ENCODE peak calls at places on chromosome 1, in nine cellular contexts. One of them, this sample, is unnamed.

GRCh38 chr1:26159113-26160039 is 497 bp downstream of the FAM110D start:
- DNase-seq in coronary artery: peak; percentile 61
- DNase-seq in brain microvascular endothelial cell: no peak
- DNase-seq in GM12865: no peak
- DNase-seq in GM23338: no peak
- DNase-seq in foreskin fibroblast: no peak
- DNase-seq in choroid plexus epithelial cell: no peak
- DNase-seq in psoas muscle: no peak
- DNase-seq in AG09309: no peak
- DNase-seq in this sample: no peak

GRCh38 chr1:161792740-161793139 is 26.6 kb downstream of the ATF6 start:
- DNase-seq in coronary artery: no peak
- DNase-seq in brain microvascular endothelial cell: peak; percentile 70
- DNase-seq in GM12865: peak; percentile 66
- DNase-seq in GM23338: peak; percentile 74
- DNase-seq in foreskin fibroblast: peak; percentile 69
- DNase-seq in choroid plexus epithelial cell: peak; percentile 89
- DNase-seq in psoas muscle: no peak
- DNase-seq in AG09309: peak; percentile 70
- DNase-seq in this sample: peak; percentile 85

GRCh38 chr1:248924696-248925532 is 18.9 kb downstream of the PGBD2 start:
- DNase-seq in coronary artery: no peak
- DNase-seq in brain microvascular endothelial cell: peak; percentile 63
- DNase-seq in GM12865: peak; percentile 73
- DNase-seq in GM23338: peak; percentile 69
- DNase-seq in foreskin fibroblast: no peak
- DNase-seq in choroid plexus epithelial cell: peak; percentile 60
- DNase-seq in psoas muscle: no peak
- DNase-seq in AG09309: no peak
- DNase-seq in this sample: peak; percentile 47

GRCh38 chr1:154809436-154810413 is 60.4 kb downstream of the KCNN3 start:
- DNase-seq in coronary artery: no peak
- DNase-seq in brain microvascular endothelial cell: peak; percentile 49
- DNase-seq in GM12865: peak; percentile 13
- DNase-seq in GM23338: no peak
- DNase-seq in foreskin fibroblast: peak; percentile 9
- DNase-seq in choroid plexus epithelial cell: peak; percentile 38
- DNase-seq in psoas muscle: peak; percentile 41
- DNase-seq in AG09309: no peak
- DNase-seq in this sample: peak; percentile 23

GRCh38 chr1:156583821-156584622 is 4.5 kb downstream of the TTC24 start:
- DNase-seq in coronary artery: no peak
- DNase-seq in brain microvascular endothelial cell: peak; percentile 82
- DNase-seq in GM12865: peak; percentile 93
- DNase-seq in GM23338: peak; percentile 97
- DNase-seq in foreskin fibroblast: peak; percentile 68
- DNase-seq in choroid plexus epithelial cell: peak; percentile 95
- DNase-seq in psoas muscle: peak; percentile 32
- DNase-seq in AG09309: peak; percentile 54
- DNase-seq in this sample: peak; percentile 82

GRCh38 chr1:93712741-93713140 is 31.1 kb upstream of the BCAR3 start:
- DNase-seq in coronary artery: no peak
- DNase-seq in brain microvascular endothelial cell: no peak
- DNase-seq in GM12865: no peak
- DNase-seq in GM23338: no peak
- DNase-seq in foreskin fibroblast: no peak
- DNase-seq in choroid plexus epithelial cell: no peak
- DNase-seq in psoas muscle: no peak
- DNase-seq in AG09309: no peak
- DNase-seq in this sample: no peak

GRCh38 chr1:97160796-97161195 is 439.2 kb downstream of the PTBP2 start:
- DNase-seq in coronary artery: no peak
- DNase-seq in brain microvascular endothelial cell: no peak
- DNase-seq in GM12865: no peak
- DNase-seq in GM23338: no peak
- DNase-seq in foreskin fibroblast: no peak
- DNase-seq in choroid plexus epithelial cell: peak; percentile 31
- DNase-seq in psoas muscle: no peak
- DNase-seq in AG09309: no peak
- DNase-seq in this sample: no peak

GRCh38 chr1:153533689-153534201 is 2.0 kb downstream of the S100A6 start:
- DNase-seq in coronary artery: peak; percentile 88
- DNase-seq in brain microvascular endothelial cell: peak; percentile 89
- DNase-seq in GM12865: no peak
- DNase-seq in GM23338: no peak
- DNase-seq in foreskin fibroblast: peak; percentile 93
- DNase-seq in choroid plexus epithelial cell: peak; percentile 85
- DNase-seq in psoas muscle: peak; percentile 74
- DNase-seq in AG09309: peak; percentile 77
- DNase-seq in this sample: peak; percentile 87

GRCh38 chr1:204286323-204286714 is 72.5 kb upstream of the GOLT1A start:
- DNase-seq in coronary artery: no peak
- DNase-seq in brain microvascular endothelial cell: no peak
- DNase-seq in GM12865: no peak
- DNase-seq in GM23338: no peak
- DNase-seq in foreskin fibroblast: no peak
- DNase-seq in choroid plexus epithelial cell: no peak
- DNase-seq in psoas muscle: no peak
- DNase-seq in AG09309: no peak
- DNase-seq in this sample: no peak

GRCh38 chr1:26154750-26155149 is 4.1 kb upstream of the FAM110D start:
- DNase-seq in coronary artery: no peak
- DNase-seq in brain microvascular endothelial cell: no peak
- DNase-seq in GM12865: no peak
- DNase-seq in GM23338: peak; percentile 92
- DNase-seq in foreskin fibroblast: no peak
- DNase-seq in choroid plexus epithelial cell: no peak
- DNase-seq in psoas muscle: no peak
- DNase-seq in AG09309: no peak
- DNase-seq in this sample: no peak

GRCh38 chr1:154206212-154206611 is at the start of gene CFAP141:
- DNase-seq in coronary artery: no peak
- DNase-seq in brain microvascular endothelial cell: peak; percentile 30
- DNase-seq in GM12865: no peak
- DNase-seq in GM23338: peak; percentile 33
- DNase-seq in foreskin fibroblast: no peak
- DNase-seq in choroid plexus epithelial cell: peak; percentile 37
- DNase-seq in psoas muscle: no peak
- DNase-seq in AG09309: no peak
- DNase-seq in this sample: no peak

GRCh38 chr1:57357462-57357861 is 66.4 kb downstream of the DAB1 start:
- DNase-seq in coronary artery: no peak
- DNase-seq in brain microvascular endothelial cell: no peak
- DNase-seq in GM12865: no peak
- DNase-seq in GM23338: no peak
- DNase-seq in foreskin fibroblast: no peak
- DNase-seq in choroid plexus epithelial cell: no peak
- DNase-seq in psoas muscle: no peak
- DNase-seq in AG09309: no peak
- DNase-seq in this sample: no peak

GRCh38 chr1:155195201-155196102 is 12.2 kb downstream of the THBS3 start:
- DNase-seq in coronary artery: no peak
- DNase-seq in brain microvascular endothelial cell: no peak
- DNase-seq in GM12865: no peak
- DNase-seq in GM23338: peak; percentile 55
- DNase-seq in foreskin fibroblast: no peak
- DNase-seq in choroid plexus epithelial cell: no peak
- DNase-seq in psoas muscle: no peak
- DNase-seq in AG09309: no peak
- DNase-seq in this sample: no peak

DNA sequence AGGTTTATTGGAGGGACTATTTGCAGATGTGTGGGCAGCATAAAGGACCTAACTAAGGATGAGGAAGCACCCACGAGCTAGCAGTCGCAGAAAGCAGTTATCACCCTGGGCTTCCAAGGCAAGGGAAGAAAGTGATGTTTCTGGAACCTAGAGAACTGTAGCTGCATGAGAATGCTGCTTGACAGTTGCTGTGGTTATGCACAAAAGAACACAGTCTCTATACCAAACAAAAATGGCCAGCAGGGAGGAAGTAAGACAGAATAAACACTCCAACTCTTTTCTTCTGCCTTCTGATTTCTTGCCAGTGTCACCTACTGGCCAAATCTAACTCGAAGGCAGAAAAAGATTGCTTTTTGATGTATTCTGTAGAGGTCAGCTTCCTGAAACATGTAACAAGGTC is 190.2 kb downstream of the RASAL2 start:
- DNase-seq in coronary artery: no peak
- DNase-seq in brain microvascular endothelial cell: no peak
- DNase-seq in GM12865: no peak
- DNase-seq in GM23338: peak; percentile 33
- DNase-seq in foreskin fibroblast: no peak
- DNase-seq in choroid plexus epithelial cell: peak; percentile 48
- DNase-seq in psoas muscle: no peak
- DNase-seq in AG09309: no peak
- DNase-seq in this sample: peak; percentile 6
- H3K4me3 ChIP-seq in coronary artery: no peak overlapping the region
- H3K4me3 ChIP-seq in brain microvascular endothelial cell: no peak overlapping the region
- H3K4me3 ChIP-seq in GM12865: no peak overlapping the region
- H3K4me3 ChIP-seq in GM23338: peak overlapping the region; percentile 37
- H3K4me3 ChIP-seq in foreskin fibroblast: no peak overlapping the region
- H3K4me3 ChIP-seq in choroid plexus epithelial cell: no peak overlapping the region
- H3K4me3 ChIP-seq in psoas muscle: no peak overlapping the region
- H3K4me3 ChIP-seq in AG09309: no peak overlapping the region
- H3K4me3 ChIP-seq in this sample: no peak overlapping the region

GRCh38 chr1:192512426-192513125 is 63.0 kb upstream of the RGS1 start:
- DNase-seq in coronary artery: no peak
- DNase-seq in brain microvascular endothelial cell: no peak
- DNase-seq in GM12865: peak; percentile 33
- DNase-seq in GM23338: no peak
- DNase-seq in foreskin fibroblast: no peak
- DNase-seq in choroid plexus epithelial cell: no peak
- DNase-seq in psoas muscle: no peak
- DNase-seq in AG09309: no peak
- DNase-seq in this sample: no peak

DNA sequence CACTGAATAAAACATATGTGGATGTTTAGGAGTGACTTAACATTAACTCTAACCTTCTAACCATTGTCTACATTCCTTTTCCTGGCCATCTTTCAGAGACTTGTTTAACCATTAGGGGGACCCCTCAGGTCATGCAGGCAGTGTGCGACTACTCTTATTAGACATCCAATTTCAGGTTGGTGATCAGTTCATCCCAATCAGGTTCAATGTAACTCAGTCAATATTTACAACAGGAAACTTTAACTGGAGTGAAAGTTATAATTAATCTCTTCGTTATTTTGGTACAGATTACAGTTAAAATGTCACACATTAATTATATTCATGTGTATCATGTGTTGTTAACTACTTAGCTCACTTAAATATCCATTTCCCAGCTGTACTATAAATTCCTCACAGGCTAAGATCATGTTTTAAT is 68.8 kb upstream of the RGS1 start:
- DNase-seq in coronary artery: no peak
- DNase-seq in brain microvascular endothelial cell: no peak
- DNase-seq in GM12865: peak; percentile 68
- DNase-seq in GM23338: peak; percentile 56
- DNase-seq in foreskin fibroblast: no peak
- DNase-seq in choroid plexus epithelial cell: peak; percentile 84
- DNase-seq in psoas muscle: no peak
- DNase-seq in AG09309: no peak
- DNase-seq in this sample: peak; percentile 65
- TF ChIP-seq CTCF in coronary artery: no peak
- TF ChIP-seq CTCF in brain microvascular endothelial cell: peak; percentile 74
- TF ChIP-seq CTCF in GM12865: peak; percentile 57
- TF ChIP-seq CTCF in GM23338: peak; percentile 74
- TF ChIP-seq CTCF in foreskin fibroblast: peak; percentile 39
- TF ChIP-seq CTCF in choroid plexus epithelial cell: peak; percentile 79
- TF ChIP-seq CTCF in psoas muscle: no peak
- TF ChIP-seq CTCF in AG09309: peak; percentile 51
- TF ChIP-seq CTCF in this sample: peak; percentile 60

GRCh38 chr1:111737216-111738132 is 1.7 kb downstream of the INKA2 start:
- DNase-seq in coronary artery: peak; percentile 72
- DNase-seq in brain microvascular endothelial cell: no peak
- DNase-seq in GM12865: no peak
- DNase-seq in GM23338: no peak
- DNase-seq in foreskin fibroblast: no peak
- DNase-seq in choroid plexus epithelial cell: no peak
- DNase-seq in psoas muscle: no peak
- DNase-seq in AG09309: no peak
- DNase-seq in this sample: no peak

GRCh38 chr1:111734426-111734825 is 4.8 kb downstream of the INKA2 start:
- DNase-seq in coronary artery: no peak
- DNase-seq in brain microvascular endothelial cell: no peak
- DNase-seq in GM12865: no peak
- DNase-seq in GM23338: no peak
- DNase-seq in foreskin fibroblast: no peak
- DNase-seq in choroid plexus epithelial cell: no peak
- DNase-seq in psoas muscle: no peak
- DNase-seq in AG09309: no peak
- DNase-seq in this sample: no peak

GRCh38 chr1:111735321-111735720 is 3.9 kb downstream of the INKA2 start:
- DNase-seq in coronary artery: no peak
- DNase-seq in brain microvascular endothelial cell: no peak
- DNase-seq in GM12865: no peak
- DNase-seq in GM23338: no peak
- DNase-seq in foreskin fibroblast: peak; percentile 39
- DNase-seq in choroid plexus epithelial cell: peak; percentile 25
- DNase-seq in psoas muscle: no peak
- DNase-seq in AG09309: no peak
- DNase-seq in this sample: no peak

GRCh38 chr1:111736548-111737215 is 2.5 kb downstream of the INKA2 start:
- DNase-seq in coronary artery: peak; percentile 72
- DNase-seq in brain microvascular endothelial cell: no peak
- DNase-seq in GM12865: no peak
- DNase-seq in GM23338: no peak
- DNase-seq in foreskin fibroblast: peak; percentile 34
- DNase-seq in choroid plexus epithelial cell: peak; percentile 33
- DNase-seq in psoas muscle: peak; percentile 53
- DNase-seq in AG09309: no peak
- DNase-seq in this sample: no peak

GRCh38 chr1:111735858-111736544 is 3.2 kb downstream of the INKA2 start:
- DNase-seq in coronary artery: no peak
- DNase-seq in brain microvascular endothelial cell: no peak
- DNase-seq in GM12865: no peak
- DNase-seq in GM23338: peak; percentile 79
- DNase-seq in foreskin fibroblast: no peak
- DNase-seq in choroid plexus epithelial cell: peak; percentile 57
- DNase-seq in psoas muscle: no peak
- DNase-seq in AG09309: no peak
- DNase-seq in this sample: no peak
- H3K4me3 ChIP-seq in coronary artery: no peak overlapping the region
- H3K4me3 ChIP-seq in brain microvascular endothelial cell: no peak overlapping the region
- H3K4me3 ChIP-seq in GM12865: no peak overlapping the region
- H3K4me3 ChIP-seq in GM23338: peak overlapping the region; percentile 95
- H3K4me3 ChIP-seq in foreskin fibroblast: no peak overlapping the region
- H3K4me3 ChIP-seq in choroid plexus epithelial cell: no peak overlapping the region
- H3K4me3 ChIP-seq in psoas muscle: peak overlapping the region; percentile 92
- H3K4me3 ChIP-seq in AG09309: no peak overlapping the region
- H3K4me3 ChIP-seq in this sample: no peak overlapping the region

GRCh38 chr1:86811539-86811938 is 102.4 kb downstream of the SELENOF start:
- DNase-seq in coronary artery: no peak
- DNase-seq in brain microvascular endothelial cell: no peak
- DNase-seq in GM12865: no peak
- DNase-seq in GM23338: peak; percentile 67
- DNase-seq in foreskin fibroblast: no peak
- DNase-seq in choroid plexus epithelial cell: no peak
- DNase-seq in psoas muscle: no peak
- DNase-seq in AG09309: no peak
- DNase-seq in this sample: no peak
- TF ChIP-seq CTCF in coronary artery: no peak
- TF ChIP-seq CTCF in brain microvascular endothelial cell: peak; percentile 20
- TF ChIP-seq CTCF in GM12865: no peak
- TF ChIP-seq CTCF in GM23338: peak; percentile 72
- TF ChIP-seq CTCF in foreskin fibroblast: no peak
- TF ChIP-seq CTCF in choroid plexus epithelial cell: peak; percentile 6
- TF ChIP-seq CTCF in psoas muscle: no peak
- TF ChIP-seq CTCF in AG09309: no peak
- TF ChIP-seq CTCF in this sample: no peak